ENCODE peak calls at places on chromosomes 12 and 14, in seven cellular contexts. H is transverse colon, G is esophagus muscularis mucosa, Y is heart left ventricle, W is IMR-90, I is esophagus squamous epithelium, E is Peyer's patch. P is an unnamed sample.
A peak's percentile ranks its signal among the peaks of the same experiment; 100 is the strongest.

GRCh38 chr14:71754422-71755095 is 177.7 kb upstream of the RGS6 start:
- DNase-seq in H (no peak), G (peak; percentile 78), Y (no peak), W (no peak), I (no peak), E (no peak), P (no peak)

GRCh38 chr14:90871605-90872233 is 55.5 kb upstream of the TTC7B start:
- DNase-seq in H (no peak), G (no peak), Y (no peak), W (peak; percentile 54), I (no peak), E (no peak), P (no peak)

GRCh38 chr12:70052931-70053497 is 190.2 kb upstream of the CNOT2 start:
- DNase-seq in H (peak; percentile 59), G (peak; percentile 93), Y (peak; percentile 25), W (peak; percentile 67), I (no peak), E (no peak), P (peak; percentile 14)

GRCh38 chr12:67471810-67472209 is 176.7 kb upstream of the DYRK2 start:
- DNase-seq in H (no peak), G (no peak), Y (peak; percentile 59), W (no peak), I (no peak), E (no peak), P (no peak)

GRCh38 chr12:40446385-40446784 is 221.6 kb downstream of the LRRK2 start:
- DNase-seq in H (no peak), G (no peak), Y (no peak), W (peak; percentile 2), I (no peak), E (no peak), P (peak; percentile 3)

GRCh38 chr12:109291531-109292341 is 17.3 kb downstream of the FOXN4 start:
- DNase-seq in H (peak; percentile 46), G (no peak), Y (peak; percentile 87), W (no peak), I (no peak), E (no peak), P (no peak)

GRCh38 chr12:6883683-6884082 is 10.6 kb upstream of the SPSB2 start:
- DNase-seq in H (no peak), G (no peak), Y (no peak), W (no peak), I (no peak), E (no peak), P (no peak)

GRCh38 chr12:81206425-81206824 is 128.5 kb downstream of the ACSS3 start:
- DNase-seq in H (no peak), G (no peak), Y (no peak), W (no peak), I (no peak), E (no peak), P (no peak)

GRCh38 chr14:31207287-31207745 is 277 bp downstream of the HECTD1 start:
- DNase-seq in H (no peak), G (peak; percentile 96), Y (no peak), W (no peak), I (no peak), E (peak; percentile 85), P (no peak)

GRCh38 chr12:107864235-107864634 is 89.7 kb downstream of the ASCL4 start:
- DNase-seq in H (no peak), G (no peak), Y (no peak), W (no peak), I (no peak), E (no peak), P (no peak)

GRCh38 chr14:50978888-50979287 is 34.6 kb upstream of the PYGL start:
- DNase-seq in H (no peak), G (no peak), Y (no peak), W (no peak), I (no peak), E (no peak), P (no peak)

GRCh38 chr12:3150820-3151590 is 73.8 kb downstream of the TSPAN9 start:
- DNase-seq in H (no peak), G (no peak), Y (no peak), W (peak; percentile 48), I (no peak), E (no peak), P (no peak)

GRCh38 chr14:59482471-59483331 is 1.5 kb downstream of the L3HYPDH start:
- DNase-seq in H (peak; percentile 20), G (no peak), Y (no peak), W (peak; percentile 95), I (no peak), E (no peak), P (peak; percentile 32)

GRCh38 chr12:89856431-89856830 is 147.8 kb upstream of the ATP2B1 start:
- DNase-seq in H (no peak), G (no peak), Y (no peak), W (peak; percentile 72), I (no peak), E (no peak), P (peak; percentile 9)

GRCh38 chr14:34691173-34691572 is 23.2 kb downstream of the CFL2 start:
- DNase-seq in H (no peak), G (no peak), Y (no peak), W (no peak), I (no peak), E (no peak), P (no peak)

GRCh38 chr14:23284654-23285529 is 1.0 kb downstream of the HOMEZ start:
- DNase-seq in H (no peak), G (no peak), Y (no peak), W (peak; percentile 12), I (no peak), E (no peak), P (no peak)

GRCh38 chr12:44526655-44527199 is 349.4 kb downstream of the NELL2 start:
- DNase-seq in H (no peak), G (no peak), Y (no peak), W (no peak), I (no peak), E (no peak), P (no peak)

GRCh38 chr14:25400607-25401206 is 350.8 kb upstream of the STXBP6 start:
- DNase-seq in H (peak; percentile 66), G (no peak), Y (no peak), W (peak; percentile 29), I (no peak), E (peak; percentile 25), P (no peak)

GRCh38 chr14:104253223-104253822 is 114.9 kb downstream of the KIF26A start:
- DNase-seq in H (no peak), G (no peak), Y (no peak), W (no peak), I (no peak), E (no peak), P (no peak)

GRCh38 chr14:93669632-93670031 is 118.7 kb downstream of the PRIMA1 start:
- DNase-seq in H (no peak), G (no peak), Y (no peak), W (no peak), I (no peak), E (no peak), P (no peak)

GRCh38 chr12:19979584-19979983 is 388.8 kb upstream of the PDE3A start:
- DNase-seq in H (no peak), G (no peak), Y (no peak), W (no peak), I (no peak), E (no peak), P (no peak)

GRCh38 chr12:24728366-24728765 is 220.5 kb downstream of the BCAT1 start:
- DNase-seq in H (no peak), G (no peak), Y (no peak), W (peak; percentile 55), I (no peak), E (no peak), P (no peak)

DNA sequence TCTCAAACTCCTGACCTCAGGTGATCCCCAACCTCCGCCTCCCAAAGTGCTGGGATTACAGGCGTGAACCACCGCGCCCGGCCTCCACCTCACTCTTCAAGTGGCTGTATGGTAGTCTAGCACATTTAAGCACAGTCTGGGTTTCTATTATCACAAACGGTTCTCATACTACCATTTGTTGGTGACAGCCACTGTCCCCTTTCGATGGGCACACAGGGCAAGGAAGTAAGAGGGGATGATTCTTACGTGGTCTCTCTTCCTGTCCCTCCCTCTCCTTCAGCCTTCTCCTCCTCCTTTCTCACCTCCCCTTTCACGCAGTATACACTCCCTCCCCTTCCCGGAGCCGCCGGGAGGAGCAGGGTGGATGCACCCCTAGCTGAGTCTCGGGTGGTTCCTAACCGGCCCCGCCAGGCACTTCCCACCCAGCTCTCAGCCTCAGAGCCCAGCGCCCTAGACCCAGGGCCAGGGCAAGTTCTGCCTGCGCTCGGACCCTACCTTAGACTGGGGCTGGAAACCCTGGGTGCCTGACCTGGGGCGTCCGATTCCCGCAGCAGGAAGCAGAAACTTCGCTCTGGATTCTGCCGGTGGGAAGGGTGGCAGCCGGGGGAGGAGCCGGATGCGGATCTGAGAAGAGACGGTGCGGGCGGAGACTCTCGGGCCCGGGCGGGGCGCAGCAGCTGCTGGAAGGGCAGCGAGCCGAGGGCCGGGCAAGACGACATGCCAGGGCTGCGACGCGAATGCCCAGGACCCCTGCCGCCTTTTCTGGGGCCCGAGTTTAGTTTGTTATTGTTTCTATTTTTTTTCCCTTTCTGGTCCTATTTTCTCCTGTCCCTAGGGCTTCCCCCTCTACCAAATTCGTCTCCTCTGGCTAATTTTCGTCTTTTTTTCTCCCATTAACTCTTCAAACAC is at the start of gene TEP1:
- DNase-seq in H (peak; percentile 94), G (peak; percentile 96), Y (peak; percentile 94), W (peak; percentile 79), I (peak; percentile 40), E (peak; percentile 87), P (peak; percentile 27)
- TF ChIP-seq POLR2A in H (peak; percentile 97), G (peak; percentile 67), Y (peak; percentile 83), W (peak; percentile 80), I (peak; percentile 84), E (peak; percentile 95), P (peak; percentile 54)

GRCh38 chr14:75981826-75982723 is at the start of gene TGFB3:
- DNase-seq in H (peak; percentile 84), G (peak; percentile 98), Y (peak; percentile 87), W (peak; percentile 93), I (no peak), E (peak; percentile 68), P (peak; percentile 57)
- TF ChIP-seq POLR2A in H (peak; percentile 65), G (peak; percentile 46), Y (peak; percentile 58), W (peak; percentile 75), I (peak; percentile 56), E (peak; percentile 48), P (peak; percentile 21)

GRCh38 chr12:131896080-131896810 is 1.8 kb downstream of the ULK1 start:
- DNase-seq in H (peak; percentile 93), G (peak; percentile 96), Y (peak; percentile 94), W (peak; percentile 89), I (peak; percentile 34), E (peak; percentile 85), P (peak; percentile 98)
- TF ChIP-seq POLR2A in H (peak; percentile 95), G (peak; percentile 92), Y (peak; percentile 98), W (peak; percentile 94), I (peak; percentile 97), E (peak; percentile 90), P (peak; percentile 61)

DNA sequence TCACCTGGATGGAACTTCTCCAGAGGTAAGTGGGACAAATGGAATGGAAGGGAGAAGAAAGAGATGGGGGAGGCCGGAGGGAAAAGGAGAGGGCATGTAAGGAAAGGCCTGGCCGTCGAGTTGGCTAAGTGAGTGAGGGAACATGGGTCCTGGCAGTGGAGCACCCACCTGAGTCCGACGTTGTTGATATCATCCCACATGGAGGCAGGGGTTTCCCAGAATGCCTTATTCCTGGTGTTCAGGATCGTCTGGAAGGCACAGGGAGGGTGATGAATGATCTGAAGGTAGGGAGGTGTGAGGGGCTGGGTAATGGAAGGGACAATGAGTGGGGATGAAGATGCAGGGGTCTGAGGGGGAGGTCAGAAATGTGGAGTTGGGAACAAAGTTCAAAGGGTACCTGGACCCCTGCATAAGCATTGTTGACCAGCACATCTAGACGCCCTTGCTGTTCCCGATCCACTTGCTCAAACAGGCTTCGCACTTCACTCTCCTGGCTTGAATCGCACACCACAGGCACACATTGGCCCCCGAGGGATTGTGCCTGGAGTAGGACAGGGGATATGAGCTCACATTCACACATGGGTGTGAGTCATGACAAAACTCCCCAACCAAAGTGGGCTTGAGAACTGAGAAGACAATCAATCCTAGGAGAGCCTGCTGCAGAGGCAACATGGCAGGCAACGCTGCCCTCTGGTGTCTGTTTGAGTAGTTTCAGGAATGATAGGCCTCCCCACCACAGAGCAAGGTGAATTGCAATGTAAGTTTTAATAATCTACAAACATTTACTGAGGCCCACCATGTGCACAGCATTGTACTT is 3.0 kb downstream of the DHRS1 start:
- DNase-seq in H (peak; percentile 54), G (no peak), Y (peak; percentile 67), W (peak; percentile 97), I (no peak), E (peak; percentile 61), P (peak; percentile 56)
- TF ChIP-seq POLR2A in H (no peak), G (no peak), Y (no peak), W (peak; percentile 56), I (no peak), E (no peak), P (no peak)